ENCODE peak calls at places on chromosomes 2 and 18, in seven cellular contexts. V is K562, M is esophagus muscularis mucosa, S is sigmoid colon, T is transverse colon, P is ovary, W is stomach. C is an unnamed sample.

GRCh38 chr2:3759331-3759730 is 56.0 kb downstream of the DCDC2C start:
- DNase-seq in T (no peak), S (peak; percentile 15), P (no peak), W (no peak), V (no peak), M (no peak), C (no peak)

GRCh38 chr2:168500516-168500915 is 44.4 kb downstream of the CERS6 start:
- DNase-seq in V (no peak), T (no peak), P (no peak), S (no peak), W (no peak), M (no peak), C (no peak)

GRCh38 chr2:168686485-168687191 is 115.8 kb upstream of the NOSTRIN start:
- DNase-seq in V (no peak), M (no peak), W (no peak), T (no peak), S (no peak), P (no peak), C (no peak)

GRCh38 chr2:25894135-25894830 is 16.0 kb upstream of the ASXL2 start:
- DNase-seq in M (no peak), W (peak; percentile 32), T (peak; percentile 29), P (no peak), S (peak; percentile 69), V (no peak), C (peak; percentile 44)

GRCh38 chr2:163563336-163563735 is 172.5 kb downstream of the FIGN start:
- DNase-seq in S (no peak), P (no peak), W (no peak), T (no peak), V (no peak), M (no peak), C (no peak)

GRCh38 chr18:72174972-72175649 is 369.0 kb downstream of the CBLN2 start:
- DNase-seq in T (no peak), W (no peak), M (no peak), P (no peak), S (no peak), V (no peak), C (no peak)

GRCh38 chr18:41501848-41502247 is 453.2 kb upstream of the PIK3C3 start:
- DNase-seq in V (no peak), W (no peak), M (no peak), T (no peak), S (no peak), P (no peak), C (no peak)

GRCh38 chr2:190841707-190842505 is 38.7 kb upstream of the GLS start:
- DNase-seq in M (no peak), T (no peak), V (no peak), P (no peak), W (no peak), S (no peak), C (no peak)

GRCh38 chr2:112026509-112026908 is 28.6 kb upstream of the TMEM87B start:
- DNase-seq in W (no peak), P (no peak), T (no peak), S (no peak), M (peak; percentile 26), V (peak; percentile 40), C (no peak)

GRCh38 chr2:174025271-174026121 is 60.3 kb upstream of the SP3 start:
- DNase-seq in V (no peak), P (peak; percentile 89), S (peak; percentile 96), W (peak; percentile 46), T (peak; percentile 65), M (peak; percentile 96), C (peak; percentile 91)

GRCh38 chr2:219418570-219419189 is 503 bp downstream of the DES start:
- DNase-seq in W (no peak), T (no peak), S (no peak), M (no peak), V (no peak), P (no peak), C (no peak)

GRCh38 chr18:68438983-68439382 is 275.9 kb downstream of the TMX3 start:
- DNase-seq in M (no peak), P (no peak), V (no peak), S (no peak), W (no peak), T (no peak), C (no peak)

GRCh38 chr2:95670167-95670566 is 78.4 kb downstream of the TRIM43 start:
- DNase-seq in M (no peak), V (no peak), S (no peak), W (no peak), T (no peak), P (no peak), C (no peak)

GRCh38 chr2:241609859-241610793 is 26.8 kb downstream of the THAP4 start:
- DNase-seq in V (peak; percentile 87), S (peak; percentile 93), M (no peak), P (peak; percentile 80), T (peak; percentile 94), W (peak; percentile 90), C (peak; percentile 90)

GRCh38 chr2:10233131-10234012 is 69.3 kb upstream of the HPCAL1 start:
- DNase-seq in M (no peak), S (peak; percentile 29), T (no peak), V (no peak), W (no peak), P (no peak), C (no peak)

GRCh38 chr2:170715062-170715931 is at the start of gene SP5:
- DNase-seq in V (peak; percentile 93), S (peak; percentile 85), M (peak; percentile 91), P (no peak), T (peak; percentile 44), W (peak; percentile 86), C (peak; percentile 64)

GRCh38 chr2:147449323-147450080 is 395.3 kb upstream of the ACVR2A start:
- DNase-seq in V (no peak), W (no peak), S (no peak), P (no peak), M (peak; percentile 55), T (no peak), C (no peak)

DNA sequence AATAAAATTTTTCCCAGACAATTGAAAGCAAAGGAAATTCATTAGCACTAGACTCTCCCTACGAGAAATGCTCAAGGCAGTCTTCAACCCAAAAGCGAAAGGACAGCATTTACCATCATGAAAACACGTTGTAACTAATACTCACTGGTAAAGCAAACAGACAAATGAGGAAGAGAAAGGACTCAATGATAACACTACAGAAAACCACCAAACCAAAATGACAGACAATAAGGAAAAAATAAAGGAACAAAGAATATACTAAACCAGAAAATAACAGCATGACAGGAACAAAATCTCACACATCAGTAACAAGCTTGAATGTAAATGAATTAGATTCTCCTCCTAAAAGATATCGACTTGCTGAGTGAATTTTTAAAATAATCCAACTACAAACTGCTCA is 190.7 kb downstream of the NOL4 start:
- DNase-seq in V (no peak), T (no peak), P (no peak), S (no peak), M (no peak), W (no peak), C (no peak)
- TF ChIP-seq EP300 in V (no peak), T (no peak), P (no peak), S (no peak), M (no peak), W (no peak), C (no peak)

GRCh38 chr2:73739101-73739500 is 2.0 kb upstream of the TPRKB start:
- DNase-seq in S (no peak), P (no peak), M (no peak), T (no peak), V (no peak), W (no peak), C (no peak)

GRCh38 chr2:73736378-73736777 is 767 bp downstream of the TPRKB start:
- DNase-seq in T (no peak), P (no peak), V (no peak), M (no peak), W (no peak), S (no peak), C (no peak)

GRCh38 chr2:73740767-73741166 is 3.6 kb upstream of the TPRKB start:
- DNase-seq in T (no peak), W (no peak), S (no peak), P (no peak), M (no peak), V (no peak), C (no peak)

GRCh38 chr2:73736855-73737779 is at the start of gene TPRKB:
- DNase-seq in V (peak; percentile 98), W (peak; percentile 96), P (peak; percentile 96), S (peak; percentile 98), M (peak; percentile 99), T (peak; percentile 96), C (peak; percentile 97)
- TF ChIP-seq POLR2A in V (peak; percentile 94), W (no peak), P (peak; percentile 38), S (peak; percentile 35), M (no peak), T (peak; percentile 73), C (no peak)

GRCh38 chr2:149388120-149388816 is 57.9 kb downstream of the LYPD6 start:
- DNase-seq in V (peak; percentile 27), S (no peak), P (no peak), T (no peak), M (no peak), W (no peak), C (no peak)
- TF ChIP-seq CTCF in V (no peak), S (no peak), P (no peak), T (no peak), M (no peak), W (no peak), C (no peak)

DNA sequence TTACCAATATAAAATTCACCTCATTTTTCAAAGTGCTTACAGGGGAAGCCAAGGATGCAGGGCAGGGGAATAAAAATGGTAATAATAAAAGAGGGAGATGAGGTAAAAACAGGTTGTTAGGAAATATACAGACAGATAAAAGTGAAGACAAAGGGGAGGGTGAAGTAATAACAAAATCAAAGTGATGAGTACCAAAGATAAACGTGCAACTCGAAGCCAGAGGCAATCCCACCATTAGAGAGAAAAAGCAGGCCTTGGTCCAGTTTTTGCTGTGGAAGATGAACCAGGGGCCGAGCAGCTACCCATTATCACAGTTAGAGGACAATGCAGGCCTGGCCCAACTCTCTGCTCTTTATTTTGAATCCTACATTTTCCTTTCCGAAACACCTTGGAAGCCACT is 99.6 kb upstream of the UPP2 start:
- DNase-seq in S (no peak), M (no peak), P (no peak), T (no peak), V (no peak), W (no peak), C (no peak)
- TF ChIP-seq EP300 in S (no peak), M (no peak), P (no peak), T (no peak), V (no peak), W (no peak), C (no peak)

DNA sequence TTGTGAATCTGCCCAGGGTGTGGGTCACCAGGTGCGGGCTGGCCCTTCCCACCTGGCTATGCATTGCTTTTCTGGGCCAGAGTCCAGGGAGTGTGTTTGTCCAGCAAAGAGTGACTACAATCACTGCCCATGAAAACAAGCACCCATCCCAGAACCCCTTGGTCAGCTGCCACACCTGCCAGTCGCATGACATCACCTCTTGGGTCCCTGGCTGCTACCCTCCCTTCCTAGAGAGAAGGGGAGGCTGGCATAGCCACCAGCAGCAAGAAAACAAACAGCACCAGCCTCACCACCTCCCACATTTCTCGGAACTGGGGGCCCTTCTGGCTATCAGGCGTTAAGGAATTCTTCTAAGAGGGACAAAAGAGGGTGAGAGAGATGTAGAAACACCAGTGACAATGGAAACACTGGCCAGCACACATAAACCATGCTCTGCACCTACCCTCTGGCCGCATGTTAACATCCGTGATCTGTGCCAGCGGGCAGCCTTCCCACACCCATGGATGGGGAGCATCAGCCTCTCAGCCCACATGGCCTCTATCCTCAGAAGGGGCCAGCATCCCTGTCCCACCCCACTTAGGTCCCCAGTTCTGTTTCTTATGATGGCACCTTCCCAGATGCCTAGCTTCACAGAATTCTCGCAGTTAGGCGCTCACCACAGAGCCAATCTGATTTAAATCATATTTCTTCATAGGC is 109.7 kb upstream of the GLI2 start:
- DNase-seq in W (peak; percentile 95), S (peak; percentile 58), V (no peak), M (no peak), P (no peak), T (peak; percentile 16), C (no peak)
- TF ChIP-seq POLR2A in W (no peak), S (no peak), V (no peak), M (no peak), P (no peak), T (no peak), C (no peak)

C was measured in suprapubic skin.